ENCODE peak calls at places on chromosome X, in seven cellular contexts. One of them, this sample, is unnamed.

GRCh38 chrX:149045645-149046210 is 459.4 kb downstream of the IDS start:
- DNase-seq in cardiac muscle cell: no peak
- DNase-seq in dorsolateral prefrontal cortex: no peak
- DNase-seq in CD4-positive, CD25-positive, alpha-beta regulatory T cell: no peak
- DNase-seq in CD8-positive, alpha-beta T cell: no peak
- DNase-seq in Karpas-422: no peak
- DNase-seq in astrocyte: no peak
- DNase-seq in this sample: no peak

GRCh38 chrX:118633530-118633929 is 93.9 kb upstream of the IL13RA1 start:
- DNase-seq in CD8-positive, alpha-beta T cell: no peak
- DNase-seq in cardiac muscle cell: no peak
- DNase-seq in dorsolateral prefrontal cortex: no peak
- DNase-seq in CD4-positive, CD25-positive, alpha-beta regulatory T cell: no peak
- DNase-seq in Karpas-422: no peak
- DNase-seq in astrocyte: no peak
- DNase-seq in this sample: no peak

GRCh38 chrX:110173192-110174175 is 144.4 kb downstream of the AMMECR1 start:
- DNase-seq in CD8-positive, alpha-beta T cell: no peak
- DNase-seq in dorsolateral prefrontal cortex: no peak
- DNase-seq in Karpas-422: no peak
- DNase-seq in astrocyte: no peak
- DNase-seq in CD4-positive, CD25-positive, alpha-beta regulatory T cell: no peak
- DNase-seq in cardiac muscle cell: peak; percentile 15
- DNase-seq in this sample: peak; percentile 38

GRCh38 chrX:109485470-109486340 is 3.8 kb upstream of the GUCY2F start:
- DNase-seq in CD4-positive, CD25-positive, alpha-beta regulatory T cell: peak; percentile 43
- DNase-seq in cardiac muscle cell: peak; percentile 74
- DNase-seq in Karpas-422: peak; percentile 92
- DNase-seq in astrocyte: peak; percentile 33
- DNase-seq in dorsolateral prefrontal cortex: peak; percentile 75
- DNase-seq in CD8-positive, alpha-beta T cell: peak; percentile 10
- DNase-seq in this sample: peak; percentile 44

GRCh38 chrX:10453945-10454344 is 166.4 kb downstream of the MID1 start:
- DNase-seq in dorsolateral prefrontal cortex: no peak
- DNase-seq in CD8-positive, alpha-beta T cell: no peak
- DNase-seq in cardiac muscle cell: no peak
- DNase-seq in astrocyte: no peak
- DNase-seq in CD4-positive, CD25-positive, alpha-beta regulatory T cell: no peak
- DNase-seq in Karpas-422: no peak
- DNase-seq in this sample: no peak

GRCh38 chrX:4638036-4638435 is 924.6 kb upstream of the PRKX start:
- DNase-seq in cardiac muscle cell: no peak
- DNase-seq in CD8-positive, alpha-beta T cell: no peak
- DNase-seq in astrocyte: no peak
- DNase-seq in CD4-positive, CD25-positive, alpha-beta regulatory T cell: no peak
- DNase-seq in Karpas-422: no peak
- DNase-seq in dorsolateral prefrontal cortex: no peak
- DNase-seq in this sample: no peak

GRCh38 chrX:83509246-83509801 is 1.2 kb downstream of the POU3F4 start:
- DNase-seq in astrocyte: peak; percentile 10
- DNase-seq in CD8-positive, alpha-beta T cell: no peak
- DNase-seq in dorsolateral prefrontal cortex: no peak
- DNase-seq in CD4-positive, CD25-positive, alpha-beta regulatory T cell: no peak
- DNase-seq in Karpas-422: no peak
- DNase-seq in cardiac muscle cell: no peak
- DNase-seq in this sample: no peak

GRCh38 chrX:39401483-39402110 is 600.3 kb downstream of the MID1IP1 start:
- DNase-seq in CD4-positive, CD25-positive, alpha-beta regulatory T cell: no peak
- DNase-seq in cardiac muscle cell: no peak
- DNase-seq in CD8-positive, alpha-beta T cell: no peak
- DNase-seq in astrocyte: no peak
- DNase-seq in Karpas-422: no peak
- DNase-seq in dorsolateral prefrontal cortex: no peak
- DNase-seq in this sample: no peak

GRCh38 chrX:18179446-18179845 is 41.2 kb downstream of the BEND2 start:
- DNase-seq in astrocyte: no peak
- DNase-seq in CD8-positive, alpha-beta T cell: no peak
- DNase-seq in dorsolateral prefrontal cortex: no peak
- DNase-seq in Karpas-422: no peak
- DNase-seq in CD4-positive, CD25-positive, alpha-beta regulatory T cell: no peak
- DNase-seq in cardiac muscle cell: no peak
- DNase-seq in this sample: no peak
- H3K4me3 ChIP-seq in astrocyte: no peak overlapping the region
- H3K4me3 ChIP-seq in CD8-positive, alpha-beta T cell: no peak overlapping the region
- H3K4me3 ChIP-seq in dorsolateral prefrontal cortex: no peak overlapping the region
- H3K4me3 ChIP-seq in Karpas-422: no peak overlapping the region
- H3K4me3 ChIP-seq in CD4-positive, CD25-positive, alpha-beta regulatory T cell: no peak overlapping the region
- H3K4me3 ChIP-seq in cardiac muscle cell: no peak overlapping the region
- H3K4me3 ChIP-seq in this sample: no peak overlapping the region

DNA sequence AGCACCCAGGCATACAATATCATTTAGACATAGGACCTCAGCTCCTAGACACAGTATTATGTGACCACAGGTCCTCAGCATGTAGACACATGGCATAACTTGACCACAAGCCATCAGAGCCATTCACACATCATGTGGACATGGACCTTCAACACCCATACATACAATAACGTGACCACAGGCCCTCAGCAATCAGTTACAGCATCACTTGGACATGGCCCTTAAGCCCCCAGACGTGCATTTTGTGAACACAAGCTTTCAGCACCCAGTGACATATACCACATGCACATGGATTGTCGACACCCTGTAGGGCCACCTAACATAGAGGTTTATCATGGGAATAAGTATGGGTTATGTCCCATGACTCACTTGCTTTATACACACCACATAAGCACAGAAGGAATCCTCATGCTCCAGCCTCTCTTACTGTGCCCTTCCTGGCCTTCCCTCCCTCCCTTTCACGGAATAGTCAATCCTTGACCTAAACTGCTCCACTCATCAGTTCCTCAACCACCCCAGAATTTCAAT is 1.9 kb downstream of the TSPYL2 start:
- DNase-seq in CD8-positive, alpha-beta T cell: no peak
- DNase-seq in CD4-positive, CD25-positive, alpha-beta regulatory T cell: no peak
- DNase-seq in Karpas-422: no peak
- DNase-seq in dorsolateral prefrontal cortex: no peak
- DNase-seq in cardiac muscle cell: peak; percentile 13
- DNase-seq in astrocyte: no peak
- DNase-seq in this sample: no peak
- H3K27ac ChIP-seq in CD8-positive, alpha-beta T cell: peak overlapping the region; percentile 13
- H3K27ac ChIP-seq in CD4-positive, CD25-positive, alpha-beta regulatory T cell: peak overlapping the region; percentile 88
- H3K27ac ChIP-seq in Karpas-422: peak overlapping the region; percentile 58
- H3K27ac ChIP-seq in dorsolateral prefrontal cortex: no peak overlapping the region
- H3K27ac ChIP-seq in cardiac muscle cell: no peak overlapping the region
- H3K27ac ChIP-seq in astrocyte: no peak overlapping the region
- H3K27ac ChIP-seq in this sample: no peak overlapping the region

DNA sequence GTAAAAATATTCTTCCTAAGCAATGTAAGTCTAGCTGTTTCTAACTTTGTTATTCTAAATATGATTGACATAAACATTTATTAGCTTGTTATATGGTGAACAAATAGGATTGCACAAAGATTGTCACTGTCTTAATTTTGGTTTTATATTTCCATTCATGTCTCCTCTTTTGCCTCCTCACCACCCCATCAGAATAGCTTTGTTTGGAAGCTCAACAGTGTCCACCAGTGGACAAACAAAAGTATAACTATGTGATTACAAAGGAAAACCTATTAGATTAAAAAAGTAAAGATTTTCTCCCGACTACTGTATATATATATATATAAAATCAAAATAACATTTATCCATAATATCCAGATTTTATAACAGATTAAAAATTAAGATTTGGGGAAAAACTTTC is 468.2 kb downstream of the ZIC3 start:
- DNase-seq in Karpas-422: no peak
- DNase-seq in cardiac muscle cell: no peak
- DNase-seq in CD4-positive, CD25-positive, alpha-beta regulatory T cell: no peak
- DNase-seq in CD8-positive, alpha-beta T cell: no peak
- DNase-seq in dorsolateral prefrontal cortex: no peak
- DNase-seq in astrocyte: no peak
- DNase-seq in this sample: no peak
- H3K27me3 ChIP-seq in Karpas-422: no peaks in the 10 kb centered on the region
- H3K27me3 ChIP-seq in cardiac muscle cell: no peaks in the 10 kb centered on the region
- H3K27me3 ChIP-seq in CD4-positive, CD25-positive, alpha-beta regulatory T cell: no peaks in the 10 kb centered on the region
- H3K27me3 ChIP-seq in CD8-positive, alpha-beta T cell: no peaks in the 10 kb centered on the region
- H3K27me3 ChIP-seq in dorsolateral prefrontal cortex: peaks cover 17% of the 10 kb centered on the region
- H3K27me3 ChIP-seq in astrocyte: no peaks in the 10 kb centered on the region
- H3K27me3 ChIP-seq in this sample: no peaks in the 10 kb centered on the region

DNA sequence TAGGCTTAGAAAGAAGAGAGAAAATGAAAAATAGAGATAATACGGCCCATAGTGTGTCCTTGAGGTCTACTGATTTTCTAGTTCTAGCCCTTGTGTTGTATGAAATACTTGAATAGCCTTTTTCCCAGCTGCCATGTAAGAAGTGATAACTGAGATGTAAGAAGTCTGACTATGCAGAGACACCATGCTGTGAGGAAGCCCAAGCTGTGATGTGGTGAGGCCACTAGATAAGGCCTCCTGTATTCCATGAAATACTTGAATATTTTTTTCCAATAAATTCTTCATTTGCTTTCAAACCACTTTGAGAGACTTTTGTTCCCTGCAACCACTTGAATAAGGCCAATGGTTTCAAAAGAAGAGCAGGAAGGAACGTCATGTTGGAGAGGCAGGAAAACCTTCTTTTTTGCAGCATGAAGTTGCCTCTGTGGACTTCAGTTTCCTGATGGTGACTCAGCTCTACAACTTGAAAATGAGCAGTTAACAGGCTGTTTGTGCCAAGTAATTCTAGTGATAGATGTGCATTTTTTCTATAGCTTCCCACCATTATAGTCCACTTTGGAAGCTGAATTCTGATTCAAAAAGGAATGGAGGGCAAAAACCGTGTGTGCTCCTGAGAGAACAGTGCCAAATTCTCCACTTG is 25.5 kb upstream of the FAM9C start:
- DNase-seq in astrocyte: peak; percentile 46
- DNase-seq in CD8-positive, alpha-beta T cell: no peak
- DNase-seq in CD4-positive, CD25-positive, alpha-beta regulatory T cell: no peak
- DNase-seq in Karpas-422: no peak
- DNase-seq in dorsolateral prefrontal cortex: no peak
- DNase-seq in cardiac muscle cell: peak; percentile 37
- DNase-seq in this sample: no peak
- H3K4me3 ChIP-seq in astrocyte: no peak overlapping the region
- H3K4me3 ChIP-seq in CD8-positive, alpha-beta T cell: no peak overlapping the region
- H3K4me3 ChIP-seq in CD4-positive, CD25-positive, alpha-beta regulatory T cell: no peak overlapping the region
- H3K4me3 ChIP-seq in Karpas-422: no peak overlapping the region
- H3K4me3 ChIP-seq in dorsolateral prefrontal cortex: no peak overlapping the region
- H3K4me3 ChIP-seq in cardiac muscle cell: no peak overlapping the region
- H3K4me3 ChIP-seq in this sample: no peak overlapping the region

DNA sequence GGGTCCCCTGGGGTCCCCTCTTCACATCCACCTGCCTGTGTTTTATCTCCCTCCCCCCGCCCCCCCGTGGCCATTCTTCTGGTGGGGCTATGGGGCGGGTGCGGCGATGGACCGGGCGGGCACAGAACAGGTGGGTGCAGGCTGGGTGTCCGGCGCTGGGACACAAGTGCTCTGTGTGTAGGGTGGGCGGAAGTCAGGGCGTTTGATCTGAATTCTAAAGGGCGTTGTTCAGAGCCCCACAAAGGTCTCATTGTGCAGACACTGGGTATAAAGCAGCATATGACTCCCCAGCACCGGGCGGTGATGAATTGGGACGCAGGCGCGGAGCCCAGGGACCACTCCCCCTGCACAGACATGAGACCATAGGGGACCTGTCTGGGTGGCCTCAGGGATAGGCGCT is at the start of gene GJB1:
- DNase-seq in dorsolateral prefrontal cortex: peak; percentile 85
- DNase-seq in CD4-positive, CD25-positive, alpha-beta regulatory T cell: no peak
- DNase-seq in Karpas-422: no peak
- DNase-seq in astrocyte: no peak
- DNase-seq in CD8-positive, alpha-beta T cell: no peak
- DNase-seq in cardiac muscle cell: no peak
- DNase-seq in this sample: no peak
- H3K27ac ChIP-seq in dorsolateral prefrontal cortex: peak within 1 kb of the TSS; percentile 65
- H3K27ac ChIP-seq in CD4-positive, CD25-positive, alpha-beta regulatory T cell: no peak within 1 kb of the TSS
- H3K27ac ChIP-seq in Karpas-422: no peak within 1 kb of the TSS
- H3K27ac ChIP-seq in astrocyte: no peak within 1 kb of the TSS
- H3K27ac ChIP-seq in CD8-positive, alpha-beta T cell: no peak within 1 kb of the TSS
- H3K27ac ChIP-seq in cardiac muscle cell: no peak within 1 kb of the TSS
- H3K27ac ChIP-seq in this sample: no peak within 1 kb of the TSS

DNA sequence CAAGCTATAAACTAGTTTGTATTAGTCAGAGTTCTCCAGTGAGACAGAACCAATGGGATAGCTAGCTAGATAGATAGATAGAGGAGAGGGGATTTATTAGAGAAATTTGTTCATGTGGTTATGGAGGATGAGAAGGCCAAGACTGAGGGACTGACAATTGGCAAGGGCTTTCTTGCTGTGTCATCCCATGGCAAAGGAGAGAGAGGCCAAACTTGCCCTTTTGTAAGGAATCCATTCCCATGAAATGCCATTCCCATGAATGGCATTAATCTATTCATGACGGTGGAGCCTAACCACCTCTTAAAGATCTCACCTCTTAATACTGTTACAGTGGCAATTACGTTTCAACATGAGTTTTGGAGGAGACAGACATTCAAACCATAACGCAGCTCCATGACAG is 58.1 kb downstream of the LINC00632 start:
- DNase-seq in dorsolateral prefrontal cortex: no peak
- DNase-seq in cardiac muscle cell: no peak
- DNase-seq in astrocyte: peak; percentile 50
- DNase-seq in CD4-positive, CD25-positive, alpha-beta regulatory T cell: no peak
- DNase-seq in CD8-positive, alpha-beta T cell: no peak
- DNase-seq in Karpas-422: no peak
- DNase-seq in this sample: no peak
- H3K27me3 ChIP-seq in dorsolateral prefrontal cortex: peaks cover 42% of the 10 kb centered on the region
- H3K27me3 ChIP-seq in cardiac muscle cell: no peaks in the 10 kb centered on the region
- H3K27me3 ChIP-seq in astrocyte: no peaks in the 10 kb centered on the region
- H3K27me3 ChIP-seq in CD4-positive, CD25-positive, alpha-beta regulatory T cell: no peaks in the 10 kb centered on the region
- H3K27me3 ChIP-seq in CD8-positive, alpha-beta T cell: no peaks in the 10 kb centered on the region
- H3K27me3 ChIP-seq in Karpas-422: no peaks in the 10 kb centered on the region
- H3K27me3 ChIP-seq in this sample: no peaks in the 10 kb centered on the region